ENCODE peak calls at places on chromosome 3, in four cellular contexts. P is HT1080, L is Calu3, O is astrocyte of the spinal cord. S is an unnamed sample.

GRCh38 chr3:163555918-163556317 is 1522.4 kb downstream of the SI start:
- DNase-seq in P (no peak), L (no peak), O (no peak), S (no peak)

GRCh38 chr3:58345457-58345856 is 12.8 kb downstream of the PXK start:
- DNase-seq in L (no peak), O (no peak), P (no peak), S (no peak)

GRCh38 chr3:139477710-139478640 is 1.7 kb upstream of the RBP2 start:
- DNase-seq in P (no peak), O (no peak), L (no peak), S (no peak)

GRCh38 chr3:120093119-120093922 is 926 bp downstream of the GSK3B start:
- DNase-seq in O (peak), P (peak), L (peak), S (no peak)

GRCh38 chr3:33218446-33219174 is at the start of gene SUSD5:
- DNase-seq in O (peak), L (peak), P (peak), S (peak)

GRCh38 chr3:151708868-151709267 is 24.9 kb upstream of the AADACL2 start:
- DNase-seq in P (no peak), O (no peak), L (no peak), S (no peak)

GRCh38 chr3:172106989-172107388 is 67.6 kb downstream of the FNDC3B start:
- DNase-seq in P (no peak), L (no peak), O (no peak), S (no peak)

GRCh38 chr3:149808209-149808829 is 4.7 kb upstream of the RNF13 start:
- DNase-seq in P (peak), L (peak), O (peak), S (peak)

S was measured in kidney.